ENCODE peak calls at places on chromosome 6, in eight cellular contexts. One of them, this sample, is unnamed. For H3K9me3, the result is how much of the 10 kb centered on the place peaks cover.

GRCh38 chr6:130680118-130680517 is 147.1 kb upstream of the SMLR1 start:
- DNase-seq in psoas muscle: no peak
- DNase-seq in lower lobe of right lung: no peak
- DNase-seq in OCI-LY7: no peak
- DNase-seq in RWPE2: no peak
- DNase-seq in fibroblast of lung: peak
- DNase-seq in sigmoid colon: no peak
- DNase-seq in hepatocyte: no peak
- DNase-seq in this sample: no peak

GRCh38 chr6:10520468-10520867 is 683 bp upstream of the GCNT2 start:
- DNase-seq in psoas muscle: no peak
- DNase-seq in lower lobe of right lung: no peak
- DNase-seq in OCI-LY7: no peak
- DNase-seq in RWPE2: no peak
- DNase-seq in fibroblast of lung: peak
- DNase-seq in sigmoid colon: no peak
- DNase-seq in hepatocyte: peak
- DNase-seq in this sample: no peak

GRCh38 chr6:140153703-140154102 is 779.3 kb upstream of the CITED2 start:
- DNase-seq in psoas muscle: no peak
- DNase-seq in lower lobe of right lung: no peak
- DNase-seq in OCI-LY7: no peak
- DNase-seq in RWPE2: no peak
- DNase-seq in fibroblast of lung: peak
- DNase-seq in sigmoid colon: no peak
- DNase-seq in hepatocyte: no peak
- DNase-seq in this sample: no peak

GRCh38 chr6:163735076-163735475 is 320.6 kb downstream of the QKI start:
- DNase-seq in psoas muscle: no peak
- DNase-seq in lower lobe of right lung: no peak
- DNase-seq in OCI-LY7: no peak
- DNase-seq in RWPE2: no peak
- DNase-seq in fibroblast of lung: no peak
- DNase-seq in sigmoid colon: peak
- DNase-seq in hepatocyte: no peak
- DNase-seq in this sample: no peak

GRCh38 chr6:157008568-157008967 is 231.4 kb downstream of the ARID1B start:
- DNase-seq in psoas muscle: no peak
- DNase-seq in lower lobe of right lung: no peak
- DNase-seq in OCI-LY7: no peak
- DNase-seq in RWPE2: no peak
- DNase-seq in fibroblast of lung: no peak
- DNase-seq in sigmoid colon: no peak
- DNase-seq in hepatocyte: no peak
- DNase-seq in this sample: no peak

GRCh38 chr6:16179970-16180431 is 51.1 kb downstream of the MYLIP start:
- DNase-seq in psoas muscle: no peak
- DNase-seq in lower lobe of right lung: no peak
- DNase-seq in OCI-LY7: no peak
- DNase-seq in RWPE2: no peak
- DNase-seq in fibroblast of lung: no peak
- DNase-seq in sigmoid colon: no peak
- DNase-seq in hepatocyte: no peak
- DNase-seq in this sample: no peak

GRCh38 chr6:145110109-145110508 is 625.2 kb downstream of the EPM2A start:
- DNase-seq in psoas muscle: no peak
- DNase-seq in lower lobe of right lung: no peak
- DNase-seq in OCI-LY7: no peak
- DNase-seq in RWPE2: no peak
- DNase-seq in fibroblast of lung: no peak
- DNase-seq in sigmoid colon: no peak
- DNase-seq in hepatocyte: no peak
- DNase-seq in this sample: peak

GRCh38 chr6:108559097-108559883 is 1.4 kb upstream of the FOXO3 start:
- DNase-seq in psoas muscle: peak
- DNase-seq in lower lobe of right lung: peak
- DNase-seq in OCI-LY7: peak
- DNase-seq in RWPE2: peak
- DNase-seq in fibroblast of lung: peak
- DNase-seq in sigmoid colon: peak
- DNase-seq in hepatocyte: peak
- DNase-seq in this sample: peak

GRCh38 chr6:162100091-162100490 is 627.5 kb downstream of the PRKN start:
- DNase-seq in psoas muscle: no peak
- DNase-seq in lower lobe of right lung: no peak
- DNase-seq in OCI-LY7: no peak
- DNase-seq in RWPE2: no peak
- DNase-seq in fibroblast of lung: peak
- DNase-seq in sigmoid colon: no peak
- DNase-seq in hepatocyte: no peak
- DNase-seq in this sample: no peak

GRCh38 chr6:30942338-30943060 is 1.7 kb downstream of the MUCL3 start:
- DNase-seq in psoas muscle: peak
- DNase-seq in lower lobe of right lung: peak
- DNase-seq in OCI-LY7: no peak
- DNase-seq in RWPE2: peak
- DNase-seq in fibroblast of lung: peak
- DNase-seq in sigmoid colon: peak
- DNase-seq in hepatocyte: peak
- DNase-seq in this sample: peak
- TF ChIP-seq CTCF in psoas muscle: peak
- TF ChIP-seq CTCF in lower lobe of right lung: peak
- TF ChIP-seq CTCF in OCI-LY7: no peak
- TF ChIP-seq CTCF in RWPE2: peak
- TF ChIP-seq CTCF in fibroblast of lung: peak
- TF ChIP-seq CTCF in sigmoid colon: peak
- TF ChIP-seq CTCF in hepatocyte: peak
- TF ChIP-seq CTCF in this sample: peak

GRCh38 chr6:135145509-135145865 is 35.6 kb upstream of the MYB start:
- DNase-seq in psoas muscle: no peak
- DNase-seq in lower lobe of right lung: no peak
- DNase-seq in OCI-LY7: no peak
- DNase-seq in RWPE2: no peak
- DNase-seq in fibroblast of lung: peak
- DNase-seq in sigmoid colon: no peak
- DNase-seq in hepatocyte: no peak
- DNase-seq in this sample: no peak

GRCh38 chr6:135147637-135148592 is 33.2 kb upstream of the MYB start:
- DNase-seq in psoas muscle: no peak
- DNase-seq in lower lobe of right lung: no peak
- DNase-seq in OCI-LY7: no peak
- DNase-seq in RWPE2: no peak
- DNase-seq in fibroblast of lung: no peak
- DNase-seq in sigmoid colon: no peak
- DNase-seq in hepatocyte: no peak
- DNase-seq in this sample: no peak

GRCh38 chr6:135148889-135149288 is 32.2 kb upstream of the MYB start:
- DNase-seq in psoas muscle: no peak
- DNase-seq in lower lobe of right lung: no peak
- DNase-seq in OCI-LY7: no peak
- DNase-seq in RWPE2: no peak
- DNase-seq in fibroblast of lung: no peak
- DNase-seq in sigmoid colon: no peak
- DNase-seq in hepatocyte: no peak
- DNase-seq in this sample: no peak

GRCh38 chr6:135144678-135145508 is 36.2 kb upstream of the MYB start:
- DNase-seq in psoas muscle: no peak
- DNase-seq in lower lobe of right lung: no peak
- DNase-seq in OCI-LY7: peak
- DNase-seq in RWPE2: no peak
- DNase-seq in fibroblast of lung: peak
- DNase-seq in sigmoid colon: no peak
- DNase-seq in hepatocyte: peak
- DNase-seq in this sample: no peak

GRCh38 chr6:135146160-135146920 is 34.8 kb upstream of the MYB start:
- DNase-seq in psoas muscle: no peak
- DNase-seq in lower lobe of right lung: no peak
- DNase-seq in OCI-LY7: no peak
- DNase-seq in RWPE2: no peak
- DNase-seq in fibroblast of lung: peak
- DNase-seq in sigmoid colon: no peak
- DNase-seq in hepatocyte: no peak
- DNase-seq in this sample: no peak
- H3K4me3 ChIP-seq in psoas muscle: no peak
- H3K4me3 ChIP-seq in lower lobe of right lung: no peak
- H3K4me3 ChIP-seq in OCI-LY7: no peak
- H3K4me3 ChIP-seq in RWPE2: no peak
- H3K4me3 ChIP-seq in fibroblast of lung: no peak
- H3K4me3 ChIP-seq in sigmoid colon: no peak
- H3K4me3 ChIP-seq in hepatocyte: no peak
- H3K4me3 ChIP-seq in this sample: no peak

GRCh38 chr6:75145211-75145610 is 60.6 kb downstream of the COL12A1 start:
- DNase-seq in psoas muscle: no peak
- DNase-seq in lower lobe of right lung: no peak
- DNase-seq in OCI-LY7: no peak
- DNase-seq in RWPE2: no peak
- DNase-seq in fibroblast of lung: no peak
- DNase-seq in sigmoid colon: no peak
- DNase-seq in hepatocyte: no peak
- DNase-seq in this sample: no peak
- H3K9me3 ChIP-seq in psoas muscle: under half
- H3K9me3 ChIP-seq in lower lobe of right lung: under half
- H3K9me3 ChIP-seq in OCI-LY7: under half
- H3K9me3 ChIP-seq in RWPE2: under half
- H3K9me3 ChIP-seq in fibroblast of lung: under half
- H3K9me3 ChIP-seq in sigmoid colon: under half
- H3K9me3 ChIP-seq in hepatocyte: under half
- H3K9me3 ChIP-seq in this sample: under half

DNA sequence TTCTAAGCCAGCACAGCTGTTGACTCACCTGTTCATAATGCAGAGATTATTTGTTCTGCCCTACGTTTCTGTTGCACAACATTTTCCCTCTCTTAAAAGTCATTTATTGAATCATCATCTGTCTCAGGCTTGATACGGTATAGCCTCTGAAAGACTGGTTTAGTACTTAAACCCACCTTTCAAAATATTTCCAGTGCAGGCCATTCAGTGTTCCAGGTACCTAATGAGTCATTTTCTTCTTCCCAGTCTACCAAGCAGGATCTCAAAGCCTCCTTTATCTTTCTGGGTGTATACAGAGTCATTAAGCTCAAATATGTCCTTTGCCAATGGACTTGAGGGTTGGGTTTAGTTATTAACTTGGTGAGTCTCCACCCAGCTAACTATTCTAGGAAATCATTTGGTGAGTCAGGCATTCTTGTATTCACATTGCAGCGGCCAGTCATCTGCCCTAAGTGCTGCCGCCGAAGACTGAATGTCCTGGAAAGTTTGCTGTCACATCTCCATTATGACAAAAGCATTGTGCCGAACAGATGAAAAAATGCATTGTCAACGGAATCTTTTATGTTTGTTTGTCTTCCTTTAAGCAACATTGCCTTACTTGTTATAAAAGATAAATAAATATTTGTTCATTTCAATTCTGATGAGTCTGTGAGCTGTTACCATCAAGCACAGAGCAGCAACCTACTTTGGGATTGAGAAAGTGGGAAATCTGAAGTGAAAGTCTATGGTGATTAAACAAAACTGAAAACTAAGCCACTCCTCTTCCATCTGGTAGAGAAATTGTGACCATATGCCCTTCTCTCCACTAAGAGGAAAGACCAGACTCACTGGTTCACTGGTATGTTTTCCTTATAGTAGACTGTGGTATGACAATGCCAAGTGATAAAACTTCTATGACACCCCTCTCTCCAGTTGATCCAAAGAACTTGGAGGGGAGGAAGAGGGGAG is 14.3 kb upstream of the FAM135A start:
- DNase-seq in psoas muscle: no peak
- DNase-seq in lower lobe of right lung: peak
- DNase-seq in OCI-LY7: no peak
- DNase-seq in RWPE2: no peak
- DNase-seq in fibroblast of lung: peak
- DNase-seq in sigmoid colon: no peak
- DNase-seq in hepatocyte: peak
- DNase-seq in this sample: no peak
- TF ChIP-seq CTCF in psoas muscle: no peak
- TF ChIP-seq CTCF in lower lobe of right lung: no peak
- TF ChIP-seq CTCF in OCI-LY7: no peak
- TF ChIP-seq CTCF in RWPE2: no peak
- TF ChIP-seq CTCF in fibroblast of lung: no peak
- TF ChIP-seq CTCF in sigmoid colon: no peak
- TF ChIP-seq CTCF in hepatocyte: no peak
- TF ChIP-seq CTCF in this sample: no peak

DNA sequence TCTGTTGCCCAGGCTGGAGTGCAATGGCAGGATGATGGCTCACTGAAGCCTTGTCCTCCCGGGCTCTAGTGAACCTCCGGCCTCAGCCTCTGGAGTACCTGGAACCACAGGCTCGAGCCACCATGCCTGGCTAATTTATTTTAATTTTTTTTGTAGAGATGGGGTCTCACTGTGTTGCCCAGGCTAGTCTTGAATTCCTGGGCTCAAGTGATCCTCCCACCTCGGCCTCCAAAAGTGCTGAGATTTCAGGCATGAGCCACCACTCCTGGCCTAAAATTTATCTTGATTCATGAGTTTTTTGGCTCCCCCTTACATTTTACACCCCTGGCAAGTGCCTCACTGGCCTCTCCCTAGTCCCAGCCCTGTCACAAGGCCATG is 2.5 kb upstream of the SLC29A1 start:
- DNase-seq in psoas muscle: no peak
- DNase-seq in lower lobe of right lung: no peak
- DNase-seq in OCI-LY7: no peak
- DNase-seq in RWPE2: no peak
- DNase-seq in fibroblast of lung: no peak
- DNase-seq in sigmoid colon: no peak
- DNase-seq in hepatocyte: no peak
- DNase-seq in this sample: no peak
- H3K4me3 ChIP-seq in psoas muscle: no peak
- H3K4me3 ChIP-seq in lower lobe of right lung: peak
- H3K4me3 ChIP-seq in OCI-LY7: no peak
- H3K4me3 ChIP-seq in RWPE2: no peak
- H3K4me3 ChIP-seq in fibroblast of lung: no peak
- H3K4me3 ChIP-seq in sigmoid colon: no peak
- H3K4me3 ChIP-seq in hepatocyte: no peak
- H3K4me3 ChIP-seq in this sample: no peak

GRCh38 chr6:94389218-94389617 is 969.9 kb upstream of the EPHA7 start:
- DNase-seq in psoas muscle: no peak
- DNase-seq in lower lobe of right lung: no peak
- DNase-seq in OCI-LY7: no peak
- DNase-seq in RWPE2: no peak
- DNase-seq in fibroblast of lung: no peak
- DNase-seq in sigmoid colon: no peak
- DNase-seq in hepatocyte: no peak
- DNase-seq in this sample: no peak
- H3K9me3 ChIP-seq in psoas muscle: under half
- H3K9me3 ChIP-seq in lower lobe of right lung: under half
- H3K9me3 ChIP-seq in OCI-LY7: under half
- H3K9me3 ChIP-seq in RWPE2: under half
- H3K9me3 ChIP-seq in fibroblast of lung: under half
- H3K9me3 ChIP-seq in sigmoid colon: under half
- H3K9me3 ChIP-seq in hepatocyte: under half
- H3K9me3 ChIP-seq in this sample: under half

GRCh38 chr6:44004625-44005506 is 122.4 kb downstream of the MRPL14 start:
- DNase-seq in psoas muscle: peak
- DNase-seq in lower lobe of right lung: no peak
- DNase-seq in OCI-LY7: peak
- DNase-seq in RWPE2: no peak
- DNase-seq in fibroblast of lung: no peak
- DNase-seq in sigmoid colon: no peak
- DNase-seq in hepatocyte: no peak
- DNase-seq in this sample: no peak
- TF ChIP-seq CTCF in psoas muscle: no peak
- TF ChIP-seq CTCF in lower lobe of right lung: no peak
- TF ChIP-seq CTCF in OCI-LY7: peak
- TF ChIP-seq CTCF in RWPE2: peak
- TF ChIP-seq CTCF in fibroblast of lung: peak
- TF ChIP-seq CTCF in sigmoid colon: no peak
- TF ChIP-seq CTCF in hepatocyte: peak
- TF ChIP-seq CTCF in this sample: no peak

GRCh38 chr6:122049341-122049740 is 350.1 kb upstream of the HSF2 start:
- DNase-seq in psoas muscle: no peak
- DNase-seq in lower lobe of right lung: no peak
- DNase-seq in OCI-LY7: no peak
- DNase-seq in RWPE2: no peak
- DNase-seq in fibroblast of lung: peak
- DNase-seq in sigmoid colon: no peak
- DNase-seq in hepatocyte: no peak
- DNase-seq in this sample: no peak
- H3K4me3 ChIP-seq in psoas muscle: peak
- H3K4me3 ChIP-seq in lower lobe of right lung: peak
- H3K4me3 ChIP-seq in OCI-LY7: no peak
- H3K4me3 ChIP-seq in RWPE2: no peak
- H3K4me3 ChIP-seq in fibroblast of lung: peak
- H3K4me3 ChIP-seq in sigmoid colon: no peak
- H3K4me3 ChIP-seq in hepatocyte: no peak
- H3K4me3 ChIP-seq in this sample: no peak

This sample was measured in breast epithelium.